ENCODE peak calls at places on chromosomes 1 and 21, in four cellular contexts. Y is mammary epithelial cell, V is neural progenitor cell, P is H9. Q is an unnamed sample.

GRCh38 chr21:43300496-43301423 is 126.2 kb downstream of the SIK1 start:
- DNase-seq in Y (peak), V (no peak), P (no peak), Q (no peak)

GRCh38 chr1:155944396-155944728 is 2.9 kb downstream of the RXFP4 start:
- DNase-seq in Y (no peak), V (no peak), P (no peak), Q (peak)

GRCh38 chr1:199041173-199041914 is 402.5 kb downstream of the PTPRC start:
- DNase-seq in P (no peak), V (no peak), Y (no peak), Q (no peak)

GRCh38 chr1:169326644-169327316 is 40.8 kb downstream of the NME7 start:
- DNase-seq in V (no peak), Y (peak), P (no peak), Q (peak)

GRCh38 chr1:88746916-88747315 is 62.8 kb downstream of the PKN2 start:
- DNase-seq in Y (no peak), P (no peak), V (no peak), Q (no peak)

GRCh38 chr1:44294588-44295007 is 60.5 kb downstream of the ERI3 start:
- DNase-seq in Y (no peak), V (peak), P (peak), Q (peak)

GRCh38 chr1:112894010-112894292 is 62.0 kb downstream of the SLC16A1 start:
- DNase-seq in V (no peak), P (no peak), Y (no peak), Q (no peak)

GRCh38 chr1:144551107-144551542 is 41.6 kb upstream of the PPIAL4F start:
- DNase-seq in P (no peak), V (no peak), Y (no peak), Q (no peak)

GRCh38 chr1:229298887-229299503 is 28.1 kb downstream of the RAB4A start:
- DNase-seq in Y (no peak), V (no peak), P (no peak), Q (no peak)

GRCh38 chr1:18256318-18257235 is 149.0 kb downstream of the IGSF21 start:
- DNase-seq in V (peak), P (peak), Y (peak), Q (peak)

GRCh38 chr1:177794316-177794991 is 175.4 kb downstream of the SEC16B start:
- DNase-seq in Y (no peak), V (peak), P (no peak), Q (no peak)

DNA sequence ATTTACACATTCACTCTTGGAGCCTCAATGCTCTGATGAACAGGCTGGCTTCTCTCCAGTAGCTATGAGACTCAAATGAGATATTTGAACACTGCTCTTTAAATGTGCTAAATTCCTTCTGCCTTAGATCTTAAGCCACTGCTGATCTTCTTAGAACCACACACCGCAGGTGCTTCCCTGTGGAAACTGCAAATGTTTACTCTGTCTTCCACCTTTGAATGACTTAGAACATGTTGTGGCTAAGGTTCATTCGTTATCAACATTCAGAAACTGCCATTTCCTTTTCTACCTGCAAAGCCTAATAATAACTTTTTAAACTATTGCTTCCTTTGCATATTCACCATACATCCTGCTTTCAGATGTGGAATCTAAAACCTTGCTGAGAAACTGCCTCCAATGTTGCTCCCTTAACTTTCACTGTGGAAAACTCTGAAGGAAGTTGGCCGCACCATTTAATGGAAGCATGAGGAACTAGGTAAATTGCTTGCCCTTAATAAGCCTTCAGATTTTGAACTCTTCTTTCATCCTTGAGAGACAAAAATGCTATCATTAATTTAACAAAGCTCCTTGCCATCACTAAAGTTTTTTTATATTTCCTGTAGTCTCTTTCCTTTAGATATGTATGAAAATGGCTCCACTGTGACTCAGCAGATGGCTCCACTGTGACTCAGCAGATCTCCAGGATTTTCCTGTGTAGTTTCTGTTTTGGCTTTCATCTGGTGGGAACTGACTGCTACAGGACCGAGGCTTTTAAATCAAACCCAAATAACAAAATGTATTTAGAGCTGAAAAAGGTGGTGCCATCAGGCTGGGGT is 143.8 kb downstream of the TNFSF18 start:
- DNase-seq in V (no peak), Y (peak), P (no peak), Q (peak)
- H3K4me2 ChIP-seq in V (no peak), Y (peak), P (no peak), Q (peak)

DNA sequence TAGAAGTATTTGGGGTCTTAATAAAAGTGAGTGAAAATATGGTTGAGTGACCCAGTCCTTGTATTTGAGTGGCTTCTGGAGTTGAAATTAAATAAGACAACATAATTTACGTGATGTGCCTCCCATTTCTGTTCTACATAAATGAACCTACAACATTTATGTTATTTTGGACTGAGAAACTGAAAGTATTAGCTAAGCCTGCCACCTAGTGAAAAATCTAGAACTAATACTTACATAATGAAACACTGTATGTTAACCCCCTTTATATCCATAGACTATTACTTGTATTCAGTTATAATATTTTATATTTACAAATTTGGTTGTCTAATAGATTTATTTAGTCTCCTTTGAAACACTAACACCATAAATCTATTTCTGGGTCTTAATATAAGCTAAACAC is 298.9 kb downstream of the KCNT2 start:
- DNase-seq in P (no peak), Y (peak), V (no peak), Q (peak)
- TF ChIP-seq CTCF in P (peak), Y (peak), V (peak), Q (no peak)

GRCh38 chr1:80101159-80101558 is 1094.6 kb upstream of the ADGRL4 start:
- DNase-seq in V (no peak), P (no peak), Y (no peak), Q (no peak)

DNA sequence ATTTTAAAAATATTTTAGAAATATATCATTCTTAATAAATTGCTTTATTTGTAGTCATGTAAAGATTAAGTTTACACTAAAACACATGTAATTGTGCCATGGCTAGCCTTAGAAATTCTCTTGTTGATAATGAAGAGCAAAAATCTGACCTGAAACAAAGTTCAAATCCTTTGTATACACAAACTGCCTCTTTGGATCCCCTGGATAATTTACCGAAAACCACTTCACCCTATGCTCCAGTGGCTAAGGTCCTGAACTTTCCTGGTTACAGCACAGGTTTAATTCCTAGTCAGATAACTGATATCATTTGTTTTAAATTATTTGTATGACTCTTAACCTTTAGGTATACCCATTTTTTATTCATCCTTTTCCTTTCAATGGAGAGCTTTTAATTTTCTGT is 1093.2 kb upstream of the ADGRL4 start:
- DNase-seq in P (no peak), V (no peak), Y (no peak), Q (no peak)
- H3K4me2 ChIP-seq in P (no peak), V (no peak), Y (no peak), Q (no peak)

DNA sequence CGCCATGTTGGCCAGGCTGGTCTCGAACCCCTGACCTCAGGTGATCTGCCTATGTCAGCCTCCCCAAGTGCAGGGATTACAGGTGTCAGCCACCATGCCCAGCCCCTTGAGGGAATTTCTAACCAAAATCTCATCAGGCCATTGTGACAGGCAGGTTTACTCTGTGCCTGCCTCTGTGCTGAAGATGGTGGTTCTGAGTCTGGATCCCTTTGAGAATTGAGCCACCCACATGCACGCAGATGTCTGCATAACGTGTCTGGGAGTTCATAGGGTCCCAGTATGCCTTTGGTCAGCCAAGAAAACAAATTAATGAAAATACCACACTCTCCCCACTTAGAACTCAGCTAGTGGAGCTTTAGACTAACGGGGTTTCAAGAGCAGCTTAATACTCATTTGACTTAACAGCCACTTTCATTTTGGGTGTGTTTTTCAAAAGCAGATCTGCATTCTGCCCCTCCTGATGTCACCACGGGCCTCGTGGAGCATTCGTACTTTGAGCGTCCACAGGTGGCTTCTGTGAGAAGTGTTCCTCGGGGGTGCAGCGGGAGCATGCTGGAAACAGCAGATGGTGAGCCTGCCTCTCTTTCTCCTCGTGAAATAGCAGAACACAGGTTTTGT is 45.3 kb downstream of the DIP2A start:
- DNase-seq in P (no peak), V (no peak), Y (no peak), Q (no peak)
- TF ChIP-seq CTCF in P (no peak), V (no peak), Y (no peak), Q (no peak)